ENCODE peak calls at places on chromosome X, in ten cellular contexts. One of them, this sample, is unnamed.

GRCh38 chrX:31889028-31889427 is 817.2 kb upstream of the FTHL17 start:
- DNase-seq in ACHN: no peak
- DNase-seq in caudate nucleus: no peak
- DNase-seq in ovary: no peak
- DNase-seq in hippocampal formation: no peak
- DNase-seq in GM03348: no peak
- DNase-seq in T-helper 1 cell: no peak
- DNase-seq in stimulated activated CD4-positive, alpha-beta T cell treated with anti-CD3 and anti-CD28 coated beads, Interleukin-15, amount 100 ng/mL, for 1 hour: no peak
- DNase-seq in fibroblast of lung: no peak
- DNase-seq in NCI-H187: no peak
- DNase-seq in this sample: no peak

GRCh38 chrX:10939384-10939783 is 171.7 kb upstream of the HCCS start:
- DNase-seq in ACHN: peak; percentile 21
- DNase-seq in caudate nucleus: no peak
- DNase-seq in ovary: no peak
- DNase-seq in hippocampal formation: no peak
- DNase-seq in GM03348: no peak
- DNase-seq in T-helper 1 cell: no peak
- DNase-seq in stimulated activated CD4-positive, alpha-beta T cell treated with anti-CD3 and anti-CD28 coated beads, Interleukin-15, amount 100 ng/mL, for 1 hour: no peak
- DNase-seq in fibroblast of lung: peak; percentile 37
- DNase-seq in NCI-H187: no peak
- DNase-seq in this sample: peak; percentile 10

GRCh38 chrX:40009462-40009851 is 88.3 kb downstream of the BCOR start:
- DNase-seq in ACHN: no peak
- DNase-seq in caudate nucleus: no peak
- DNase-seq in ovary: no peak
- DNase-seq in hippocampal formation: no peak
- DNase-seq in GM03348: peak; percentile 16
- DNase-seq in T-helper 1 cell: peak; percentile 14
- DNase-seq in stimulated activated CD4-positive, alpha-beta T cell treated with anti-CD3 and anti-CD28 coated beads, Interleukin-15, amount 100 ng/mL, for 1 hour: no peak
- DNase-seq in fibroblast of lung: no peak
- DNase-seq in NCI-H187: no peak
- DNase-seq in this sample: no peak

GRCh38 chrX:40176256-40176978 is 78.7 kb upstream of the BCOR start:
- DNase-seq in ACHN: peak; percentile 17
- DNase-seq in caudate nucleus: peak; percentile 22
- DNase-seq in ovary: peak; percentile 70
- DNase-seq in hippocampal formation: no peak
- DNase-seq in GM03348: peak; percentile 69
- DNase-seq in T-helper 1 cell: peak; percentile 80
- DNase-seq in stimulated activated CD4-positive, alpha-beta T cell treated with anti-CD3 and anti-CD28 coated beads, Interleukin-15, amount 100 ng/mL, for 1 hour: peak; percentile 66
- DNase-seq in fibroblast of lung: peak; percentile 32
- DNase-seq in NCI-H187: no peak
- DNase-seq in this sample: no peak

GRCh38 chrX:38409289-38409688 is 56.9 kb downstream of the OTC start:
- DNase-seq in ACHN: no peak
- DNase-seq in caudate nucleus: no peak
- DNase-seq in ovary: no peak
- DNase-seq in hippocampal formation: no peak
- DNase-seq in GM03348: no peak
- DNase-seq in T-helper 1 cell: no peak
- DNase-seq in stimulated activated CD4-positive, alpha-beta T cell treated with anti-CD3 and anti-CD28 coated beads, Interleukin-15, amount 100 ng/mL, for 1 hour: no peak
- DNase-seq in fibroblast of lung: no peak
- DNase-seq in NCI-H187: no peak
- DNase-seq in this sample: no peak

GRCh38 chrX:118675966-118676349 is 51.4 kb upstream of the IL13RA1 start:
- DNase-seq in ACHN: no peak
- DNase-seq in caudate nucleus: no peak
- DNase-seq in ovary: no peak
- DNase-seq in hippocampal formation: no peak
- DNase-seq in GM03348: no peak
- DNase-seq in T-helper 1 cell: no peak
- DNase-seq in stimulated activated CD4-positive, alpha-beta T cell treated with anti-CD3 and anti-CD28 coated beads, Interleukin-15, amount 100 ng/mL, for 1 hour: no peak
- DNase-seq in fibroblast of lung: no peak
- DNase-seq in NCI-H187: no peak
- DNase-seq in this sample: no peak

GRCh38 chrX:110145854-110146253 is 142.9 kb downstream of the TMEM164 start:
- DNase-seq in ACHN: peak; percentile 24
- DNase-seq in caudate nucleus: no peak
- DNase-seq in ovary: no peak
- DNase-seq in hippocampal formation: peak; percentile 47
- DNase-seq in GM03348: peak; percentile 29
- DNase-seq in T-helper 1 cell: no peak
- DNase-seq in stimulated activated CD4-positive, alpha-beta T cell treated with anti-CD3 and anti-CD28 coated beads, Interleukin-15, amount 100 ng/mL, for 1 hour: no peak
- DNase-seq in fibroblast of lung: peak; percentile 14
- DNase-seq in NCI-H187: no peak
- DNase-seq in this sample: no peak

GRCh38 chrX:27254663-27255062 is 208.5 kb downstream of the PPP4R3C start:
- DNase-seq in ACHN: no peak
- DNase-seq in caudate nucleus: no peak
- DNase-seq in ovary: no peak
- DNase-seq in hippocampal formation: no peak
- DNase-seq in GM03348: no peak
- DNase-seq in T-helper 1 cell: no peak
- DNase-seq in stimulated activated CD4-positive, alpha-beta T cell treated with anti-CD3 and anti-CD28 coated beads, Interleukin-15, amount 100 ng/mL, for 1 hour: no peak
- DNase-seq in fibroblast of lung: no peak
- DNase-seq in NCI-H187: no peak
- DNase-seq in this sample: no peak

GRCh38 chrX:139842326-139843175 is 90.3 kb downstream of the ATP11C start:
- DNase-seq in ACHN: no peak
- DNase-seq in caudate nucleus: no peak
- DNase-seq in ovary: no peak
- DNase-seq in hippocampal formation: no peak
- DNase-seq in GM03348: no peak
- DNase-seq in T-helper 1 cell: no peak
- DNase-seq in stimulated activated CD4-positive, alpha-beta T cell treated with anti-CD3 and anti-CD28 coated beads, Interleukin-15, amount 100 ng/mL, for 1 hour: no peak
- DNase-seq in fibroblast of lung: no peak
- DNase-seq in NCI-H187: no peak
- DNase-seq in this sample: no peak

GRCh38 chrX:9530848-9531274 is 66.0 kb downstream of the TBL1X start:
- DNase-seq in ACHN: peak; percentile 86
- DNase-seq in caudate nucleus: no peak
- DNase-seq in ovary: peak; percentile 80
- DNase-seq in hippocampal formation: peak; percentile 16
- DNase-seq in GM03348: peak; percentile 81
- DNase-seq in T-helper 1 cell: peak; percentile 64
- DNase-seq in stimulated activated CD4-positive, alpha-beta T cell treated with anti-CD3 and anti-CD28 coated beads, Interleukin-15, amount 100 ng/mL, for 1 hour: peak; percentile 13
- DNase-seq in fibroblast of lung: peak; percentile 84
- DNase-seq in NCI-H187: peak; percentile 68
- DNase-seq in this sample: peak; percentile 23

GRCh38 chrX:32744906-32745305 is 466.4 kb downstream of the DMD start:
- DNase-seq in ACHN: no peak
- DNase-seq in caudate nucleus: no peak
- DNase-seq in ovary: no peak
- DNase-seq in hippocampal formation: no peak
- DNase-seq in GM03348: no peak
- DNase-seq in T-helper 1 cell: no peak
- DNase-seq in stimulated activated CD4-positive, alpha-beta T cell treated with anti-CD3 and anti-CD28 coated beads, Interleukin-15, amount 100 ng/mL, for 1 hour: no peak
- DNase-seq in fibroblast of lung: no peak
- DNase-seq in NCI-H187: no peak
- DNase-seq in this sample: no peak

GRCh38 chrX:18643243-18643642 is 28.7 kb downstream of the RS1 start:
- DNase-seq in ACHN: no peak
- DNase-seq in caudate nucleus: no peak
- DNase-seq in ovary: no peak
- DNase-seq in hippocampal formation: no peak
- DNase-seq in GM03348: no peak
- DNase-seq in T-helper 1 cell: no peak
- DNase-seq in stimulated activated CD4-positive, alpha-beta T cell treated with anti-CD3 and anti-CD28 coated beads, Interleukin-15, amount 100 ng/mL, for 1 hour: no peak
- DNase-seq in fibroblast of lung: no peak
- DNase-seq in NCI-H187: no peak
- DNase-seq in this sample: no peak

GRCh38 chrX:50202539-50202938 is 1.7 kb upstream of the AKAP4 start:
- DNase-seq in ACHN: no peak
- DNase-seq in caudate nucleus: no peak
- DNase-seq in ovary: no peak
- DNase-seq in hippocampal formation: no peak
- DNase-seq in GM03348: no peak
- DNase-seq in T-helper 1 cell: no peak
- DNase-seq in stimulated activated CD4-positive, alpha-beta T cell treated with anti-CD3 and anti-CD28 coated beads, Interleukin-15, amount 100 ng/mL, for 1 hour: no peak
- DNase-seq in fibroblast of lung: no peak
- DNase-seq in NCI-H187: no peak
- DNase-seq in this sample: no peak

GRCh38 chrX:140525448-140525847 is 20.6 kb upstream of the SOX3 start:
- DNase-seq in ACHN: no peak
- DNase-seq in caudate nucleus: no peak
- DNase-seq in ovary: no peak
- DNase-seq in hippocampal formation: no peak
- DNase-seq in GM03348: peak; percentile 39
- DNase-seq in T-helper 1 cell: no peak
- DNase-seq in stimulated activated CD4-positive, alpha-beta T cell treated with anti-CD3 and anti-CD28 coated beads, Interleukin-15, amount 100 ng/mL, for 1 hour: no peak
- DNase-seq in fibroblast of lung: peak; percentile 69
- DNase-seq in NCI-H187: no peak
- DNase-seq in this sample: no peak

GRCh38 chrX:118353081-118353850 is 7.4 kb downstream of the WDR44 start:
- DNase-seq in ACHN: no peak
- DNase-seq in caudate nucleus: no peak
- DNase-seq in ovary: no peak
- DNase-seq in hippocampal formation: no peak
- DNase-seq in GM03348: no peak
- DNase-seq in T-helper 1 cell: no peak
- DNase-seq in stimulated activated CD4-positive, alpha-beta T cell treated with anti-CD3 and anti-CD28 coated beads, Interleukin-15, amount 100 ng/mL, for 1 hour: no peak
- DNase-seq in fibroblast of lung: no peak
- DNase-seq in NCI-H187: no peak
- DNase-seq in this sample: no peak

GRCh38 chrX:80266979-80267378 is 153.3 kb upstream of the TENT5D start:
- DNase-seq in ACHN: peak; percentile 11
- DNase-seq in caudate nucleus: no peak
- DNase-seq in ovary: no peak
- DNase-seq in hippocampal formation: no peak
- DNase-seq in GM03348: no peak
- DNase-seq in T-helper 1 cell: no peak
- DNase-seq in stimulated activated CD4-positive, alpha-beta T cell treated with anti-CD3 and anti-CD28 coated beads, Interleukin-15, amount 100 ng/mL, for 1 hour: no peak
- DNase-seq in fibroblast of lung: no peak
- DNase-seq in NCI-H187: no peak
- DNase-seq in this sample: no peak

GRCh38 chrX:40544343-40545250 is 36.2 kb upstream of the ATP6AP2 start:
- DNase-seq in ACHN: no peak
- DNase-seq in caudate nucleus: no peak
- DNase-seq in ovary: no peak
- DNase-seq in hippocampal formation: no peak
- DNase-seq in GM03348: no peak
- DNase-seq in T-helper 1 cell: no peak
- DNase-seq in stimulated activated CD4-positive, alpha-beta T cell treated with anti-CD3 and anti-CD28 coated beads, Interleukin-15, amount 100 ng/mL, for 1 hour: no peak
- DNase-seq in fibroblast of lung: peak; percentile 14
- DNase-seq in NCI-H187: no peak
- DNase-seq in this sample: no peak

GRCh38 chrX:47518105-47518504 is 35.1 kb upstream of the ZNF41 start:
- DNase-seq in ACHN: no peak
- DNase-seq in caudate nucleus: no peak
- DNase-seq in ovary: no peak
- DNase-seq in hippocampal formation: no peak
- DNase-seq in GM03348: no peak
- DNase-seq in T-helper 1 cell: no peak
- DNase-seq in stimulated activated CD4-positive, alpha-beta T cell treated with anti-CD3 and anti-CD28 coated beads, Interleukin-15, amount 100 ng/mL, for 1 hour: no peak
- DNase-seq in fibroblast of lung: peak; percentile 43
- DNase-seq in NCI-H187: no peak
- DNase-seq in this sample: no peak

GRCh38 chrX:15493118-15494082 is at the start of gene PIR:
- DNase-seq in ACHN: peak; percentile 81
- DNase-seq in caudate nucleus: peak; percentile 48
- DNase-seq in ovary: peak; percentile 80
- DNase-seq in hippocampal formation: peak; percentile 75
- DNase-seq in GM03348: peak; percentile 91
- DNase-seq in T-helper 1 cell: peak; percentile 77
- DNase-seq in stimulated activated CD4-positive, alpha-beta T cell treated with anti-CD3 and anti-CD28 coated beads, Interleukin-15, amount 100 ng/mL, for 1 hour: peak; percentile 29
- DNase-seq in fibroblast of lung: peak; percentile 77
- DNase-seq in NCI-H187: peak; percentile 34
- DNase-seq in this sample: peak; percentile 48

GRCh38 chrX:44675364-44676024 is 132.8 kb upstream of the FUNDC1 start:
- DNase-seq in ACHN: peak; percentile 26
- DNase-seq in caudate nucleus: no peak
- DNase-seq in ovary: peak; percentile 12
- DNase-seq in hippocampal formation: no peak
- DNase-seq in GM03348: peak; percentile 77
- DNase-seq in T-helper 1 cell: no peak
- DNase-seq in stimulated activated CD4-positive, alpha-beta T cell treated with anti-CD3 and anti-CD28 coated beads, Interleukin-15, amount 100 ng/mL, for 1 hour: no peak
- DNase-seq in fibroblast of lung: peak; percentile 96
- DNase-seq in NCI-H187: no peak
- DNase-seq in this sample: peak; percentile 84

GRCh38 chrX:35244796-35245508 is 302.4 kb downstream of the FAM47B start:
- DNase-seq in ACHN: no peak
- DNase-seq in caudate nucleus: no peak
- DNase-seq in ovary: no peak
- DNase-seq in hippocampal formation: no peak
- DNase-seq in GM03348: no peak
- DNase-seq in T-helper 1 cell: no peak
- DNase-seq in stimulated activated CD4-positive, alpha-beta T cell treated with anti-CD3 and anti-CD28 coated beads, Interleukin-15, amount 100 ng/mL, for 1 hour: no peak
- DNase-seq in fibroblast of lung: no peak
- DNase-seq in NCI-H187: no peak
- DNase-seq in this sample: no peak

GRCh38 chrX:69320116-69320515 is 154.9 kb upstream of the PJA1 start:
- DNase-seq in ACHN: no peak
- DNase-seq in caudate nucleus: no peak
- DNase-seq in ovary: no peak
- DNase-seq in hippocampal formation: no peak
- DNase-seq in GM03348: peak; percentile 0
- DNase-seq in T-helper 1 cell: no peak
- DNase-seq in stimulated activated CD4-positive, alpha-beta T cell treated with anti-CD3 and anti-CD28 coated beads, Interleukin-15, amount 100 ng/mL, for 1 hour: no peak
- DNase-seq in fibroblast of lung: no peak
- DNase-seq in NCI-H187: no peak
- DNase-seq in this sample: no peak

GRCh38 chrX:135086197-135086854 is 34.0 kb downstream of the ETDB start:
- DNase-seq in ACHN: peak; percentile 55
- DNase-seq in caudate nucleus: no peak
- DNase-seq in ovary: no peak
- DNase-seq in hippocampal formation: peak; percentile 11
- DNase-seq in GM03348: peak; percentile 41
- DNase-seq in T-helper 1 cell: peak; percentile 71
- DNase-seq in stimulated activated CD4-positive, alpha-beta T cell treated with anti-CD3 and anti-CD28 coated beads, Interleukin-15, amount 100 ng/mL, for 1 hour: no peak
- DNase-seq in fibroblast of lung: peak; percentile 51
- DNase-seq in NCI-H187: peak; percentile 22
- DNase-seq in this sample: peak; percentile 34

GRCh38 chrX:47321978-47322377 is 48.4 kb upstream of the ZNF157 start:
- DNase-seq in ACHN: no peak
- DNase-seq in caudate nucleus: no peak
- DNase-seq in ovary: no peak
- DNase-seq in hippocampal formation: no peak
- DNase-seq in GM03348: no peak
- DNase-seq in T-helper 1 cell: no peak
- DNase-seq in stimulated activated CD4-positive, alpha-beta T cell treated with anti-CD3 and anti-CD28 coated beads, Interleukin-15, amount 100 ng/mL, for 1 hour: no peak
- DNase-seq in fibroblast of lung: no peak
- DNase-seq in NCI-H187: no peak
- DNase-seq in this sample: no peak

GRCh38 chrX:11665144-11666040 is at the start of gene ARHGAP6:
- DNase-seq in ACHN: peak; percentile 47
- DNase-seq in caudate nucleus: no peak
- DNase-seq in ovary: peak; percentile 46
- DNase-seq in hippocampal formation: no peak
- DNase-seq in GM03348: peak; percentile 57
- DNase-seq in T-helper 1 cell: no peak
- DNase-seq in stimulated activated CD4-positive, alpha-beta T cell treated with anti-CD3 and anti-CD28 coated beads, Interleukin-15, amount 100 ng/mL, for 1 hour: no peak
- DNase-seq in fibroblast of lung: peak; percentile 55
- DNase-seq in NCI-H187: no peak
- DNase-seq in this sample: no peak

GRCh38 chrX:97766496-97767095 is 882.9 kb downstream of the RPA4 start:
- DNase-seq in ACHN: no peak
- DNase-seq in caudate nucleus: no peak
- DNase-seq in ovary: no peak
- DNase-seq in hippocampal formation: no peak
- DNase-seq in GM03348: no peak
- DNase-seq in T-helper 1 cell: no peak
- DNase-seq in stimulated activated CD4-positive, alpha-beta T cell treated with anti-CD3 and anti-CD28 coated beads, Interleukin-15, amount 100 ng/mL, for 1 hour: no peak
- DNase-seq in fibroblast of lung: peak; percentile 13
- DNase-seq in NCI-H187: no peak
- DNase-seq in this sample: no peak

GRCh38 chrX:56728752-56729151 is 291 bp upstream of the NBDY start:
- DNase-seq in ACHN: peak; percentile 8
- DNase-seq in caudate nucleus: no peak
- DNase-seq in ovary: no peak
- DNase-seq in hippocampal formation: no peak
- DNase-seq in GM03348: no peak
- DNase-seq in T-helper 1 cell: no peak
- DNase-seq in stimulated activated CD4-positive, alpha-beta T cell treated with anti-CD3 and anti-CD28 coated beads, Interleukin-15, amount 100 ng/mL, for 1 hour: no peak
- DNase-seq in fibroblast of lung: peak; percentile 32
- DNase-seq in NCI-H187: no peak
- DNase-seq in this sample: no peak